ENCODE peak calls at places on chromosomes 13 and 19, in eight cellular contexts. S is BJ, E is fibroblast of lung, Y is psoas muscle, G is astrocyte of the spinal cord, N is keratinocyte, L is A549, M is DND-41. B is an unnamed sample.

GRCh38 chr13:99992912-99993311 is 11.3 kb downstream of the ZIC2 start:
- DNase-seq in S (no peak), E (no peak), Y (no peak), G (peak), N (no peak), L (no peak), M (no peak), B (peak)

GRCh38 chr13:25375727-25376358 is 4.1 kb downstream of the ATP8A2 start:
- DNase-seq in S (no peak), E (peak), Y (no peak), G (peak), N (no peak), L (peak), M (peak), B (peak)

GRCh38 chr13:99980201-99981114 is 1.1 kb upstream of the ZIC2 start:
- DNase-seq in S (no peak), E (peak), Y (peak), G (peak), N (no peak), L (peak), M (peak), B (no peak)

GRCh38 chr19:39823693-39824092 is 10.3 kb downstream of the DYRK1B start:
- DNase-seq in S (no peak), E (peak), Y (no peak), G (no peak), N (no peak), L (no peak), M (no peak), B (no peak)

GRCh38 chr19:38277969-38278680 is 13.8 kb downstream of the SPINT2 start:
- DNase-seq in S (peak), E (peak), Y (no peak), G (no peak), N (no peak), L (no peak), M (no peak), B (no peak)

GRCh38 chr19:38655148-38655824 is 7.8 kb downstream of the ACTN4 start:
- DNase-seq in S (no peak), E (no peak), Y (no peak), G (no peak), N (no peak), L (no peak), M (no peak), B (no peak)

GRCh38 chr13:114015608-114016295 is 41.9 kb upstream of the C13orf46 start:
- DNase-seq in S (peak), E (peak), Y (peak), G (no peak), N (peak), L (no peak), M (no peak), B (no peak)

GRCh38 chr13:114200673-114201005 is 21.6 kb downstream of the CFAP97D2 start:
- DNase-seq in S (no peak), E (peak), Y (no peak), G (peak), N (no peak), L (no peak), M (no peak), B (no peak)

GRCh38 chr13:111951982-111952565 is 114.9 kb upstream of the SOX1 start:
- DNase-seq in S (no peak), E (no peak), Y (no peak), G (no peak), N (no peak), L (no peak), M (no peak), B (no peak)

GRCh38 chr13:53953205-53953604 is 924.6 kb downstream of the OLFM4 start:
- DNase-seq in S (no peak), E (no peak), Y (no peak), G (no peak), N (no peak), L (no peak), M (no peak), B (no peak)

GRCh38 chr13:109789262-109789661 is 2.9 kb upstream of the IRS2 start:
- DNase-seq in S (no peak), E (no peak), Y (no peak), G (no peak), N (no peak), L (no peak), M (no peak), B (no peak)

GRCh38 chr13:24500977-24501376 is 11.6 kb downstream of the PARP4 start:
- DNase-seq in S (no peak), E (peak), Y (no peak), G (peak), N (peak), L (peak), M (no peak), B (no peak)

GRCh38 chr19:49349567-49349966 is 12.6 kb downstream of the TEAD2 start:
- DNase-seq in S (no peak), E (no peak), Y (no peak), G (no peak), N (no peak), L (no peak), M (no peak), B (no peak)

GRCh38 chr19:4759388-4760284 is 31.9 kb upstream of the FEM1A start:
- DNase-seq in S (peak), E (peak), Y (peak), G (peak), N (no peak), L (peak), M (no peak), B (peak)

GRCh38 chr13:44660050-44660449 is 83.9 kb upstream of the TSC22D1 start:
- DNase-seq in S (no peak), E (no peak), Y (no peak), G (no peak), N (peak), L (no peak), M (no peak), B (no peak)

DNA sequence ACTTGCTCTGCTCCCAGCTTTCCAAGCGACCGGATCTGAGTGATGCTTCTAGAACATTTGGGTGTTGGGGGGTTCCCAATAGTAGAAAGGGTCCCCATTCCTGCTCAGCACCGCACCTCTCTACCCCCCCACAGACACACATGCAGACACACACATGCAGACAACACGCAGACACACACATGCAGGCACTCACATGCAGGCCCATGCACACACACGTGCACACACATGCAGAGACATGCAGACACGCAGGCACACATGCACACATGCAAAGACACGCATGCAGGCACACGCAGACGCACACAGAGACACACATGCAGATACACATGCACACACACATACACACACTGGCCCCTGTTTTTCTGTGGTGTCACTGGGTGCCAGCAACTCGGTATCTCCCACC is 23.8 kb downstream of the ONECUT3 start:
- DNase-seq in S (no peak), E (no peak), Y (no peak), G (no peak), N (no peak), L (no peak), M (no peak), B (no peak)
- H3K4me3 ChIP-seq in S (no peak), E (no peak), Y (no peak), G (no peak), N (no peak), L (no peak), M (no peak), B (no peak)

DNA sequence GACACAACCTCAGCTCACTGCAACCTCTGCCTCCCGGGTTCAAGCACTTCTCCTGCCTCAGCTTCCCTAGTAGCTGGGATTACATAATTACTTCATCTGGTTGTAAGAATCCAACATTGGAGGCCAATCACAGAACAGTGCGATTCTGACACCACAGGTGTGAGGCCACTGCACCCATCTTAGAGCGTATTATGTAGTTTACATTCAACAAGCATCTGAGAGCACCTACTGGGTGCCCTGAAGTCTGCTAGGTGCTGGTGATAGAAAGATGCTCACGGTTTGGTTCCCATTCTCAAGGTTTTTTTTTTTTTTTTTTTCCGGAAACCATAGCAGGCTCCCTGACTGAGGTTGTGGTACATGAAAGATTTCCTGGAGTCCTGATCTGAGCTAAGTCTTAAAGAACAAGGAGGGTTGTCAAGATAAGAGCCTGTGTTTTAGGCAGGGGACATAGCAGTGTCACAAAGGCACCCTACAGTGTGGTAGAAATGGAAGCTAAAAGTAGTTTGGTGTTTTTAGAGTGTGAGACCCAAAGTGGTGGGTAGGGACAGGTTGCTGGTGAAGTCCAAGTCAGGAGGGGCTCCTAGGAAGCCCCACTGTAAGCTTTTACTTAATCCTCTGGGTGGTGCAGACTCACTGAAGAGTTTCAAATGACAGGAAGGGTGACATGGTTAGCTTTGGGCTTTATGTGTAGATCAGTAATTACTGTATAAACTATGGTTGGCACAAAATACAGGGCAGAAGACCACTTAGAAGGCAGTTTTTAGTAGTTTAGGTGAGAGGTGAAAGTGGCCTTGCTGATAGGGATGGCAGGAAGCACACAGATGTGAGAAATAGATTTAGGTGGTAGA is 15.2 kb downstream of the SAE1 start:
- DNase-seq in S (no peak), E (no peak), Y (no peak), G (no peak), N (no peak), L (no peak), M (no peak), B (no peak)
- H3K4me3 ChIP-seq in S (no peak), E (no peak), Y (no peak), G (no peak), N (no peak), L (no peak), M (no peak), B (no peak)

DNA sequence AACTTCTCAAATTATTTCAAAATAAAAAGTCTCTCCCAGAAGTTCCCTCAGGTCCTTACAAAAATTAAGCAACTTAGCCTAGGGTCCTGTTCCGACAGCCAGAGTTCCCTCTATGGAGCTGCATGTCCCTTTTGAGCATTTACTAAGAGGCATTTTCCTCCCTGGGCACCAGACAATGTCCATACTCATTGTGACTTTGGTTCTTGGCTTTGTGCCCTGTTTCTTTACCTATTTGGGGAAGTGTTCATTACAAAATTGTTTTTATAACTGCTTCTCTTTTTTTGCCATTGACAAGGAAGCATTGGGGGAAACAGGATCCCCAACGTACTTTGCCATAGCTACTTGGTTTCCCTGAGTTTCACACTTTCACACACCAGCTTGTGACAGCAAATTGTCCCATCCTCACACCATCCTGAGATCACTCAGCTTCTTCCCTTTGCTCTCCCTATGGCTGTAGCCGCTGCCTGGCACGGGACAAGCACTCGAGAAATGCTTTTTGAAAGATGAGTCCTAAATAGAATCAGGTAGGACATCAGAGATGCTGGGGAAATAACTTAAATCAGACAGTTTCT is 81.1 kb upstream of the SIAH3 start:
- DNase-seq in S (no peak), E (no peak), Y (no peak), G (no peak), N (no peak), L (no peak), M (no peak), B (no peak)
- H3K4me3 ChIP-seq in S (no peak), E (no peak), Y (no peak), G (no peak), N (no peak), L (no peak), M (no peak), B (no peak)

DNA sequence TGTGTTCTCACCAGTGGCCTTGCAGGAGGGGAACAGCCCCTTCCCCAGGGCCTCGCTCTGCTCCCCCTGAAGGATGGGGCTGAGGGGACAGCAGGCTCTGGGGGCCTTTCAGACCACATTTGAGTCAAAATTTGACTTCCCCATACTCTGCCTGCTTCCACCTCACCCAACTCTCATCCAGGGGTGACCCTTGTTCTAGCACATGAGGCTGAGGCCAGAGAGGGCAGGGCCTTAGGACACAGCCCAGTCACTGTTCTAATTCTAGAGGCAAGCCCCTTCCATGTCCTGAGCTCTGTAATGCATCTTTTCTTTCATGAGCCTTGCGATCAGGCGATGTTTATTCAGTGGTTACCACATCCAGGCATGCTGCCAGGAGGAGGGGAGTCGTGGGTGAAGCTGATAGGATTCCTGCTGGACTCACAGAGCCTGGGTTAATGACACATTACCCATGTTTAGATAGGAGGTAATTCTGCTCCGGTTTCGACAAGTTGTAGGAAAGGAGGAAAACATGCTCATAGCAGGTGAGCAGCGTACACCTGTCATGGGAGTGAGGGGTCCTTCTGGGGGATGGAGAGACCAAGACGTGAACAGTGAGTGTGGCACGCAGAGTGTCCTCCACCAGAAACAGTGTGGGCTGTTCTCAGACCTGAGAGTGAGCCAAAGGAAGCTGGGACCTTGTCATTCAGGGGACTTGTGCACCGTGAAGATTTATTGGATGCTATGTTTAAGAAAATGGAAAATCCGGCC is 9.3 kb downstream of the RPS9 start:
- DNase-seq in S (peak), E (peak), Y (peak), G (peak), N (no peak), L (peak), M (peak), B (peak)
- H3K4me3 ChIP-seq in S (no peak), E (no peak), Y (no peak), G (no peak), N (no peak), L (peak), M (no peak), B (no peak)

GRCh38 chr13:73074101-73074500 is 15.3 kb downstream of the KLF5 start:
- DNase-seq in S (no peak), E (no peak), Y (no peak), G (no peak), N (no peak), L (no peak), M (no peak), B (no peak)

GRCh38 chr13:73070451-73070850 is 11.6 kb downstream of the KLF5 start:
- DNase-seq in S (no peak), E (no peak), Y (no peak), G (no peak), N (no peak), L (no peak), M (no peak), B (no peak)

GRCh38 chr13:73075546-73075945 is 16.7 kb downstream of the KLF5 start:
- DNase-seq in S (no peak), E (no peak), Y (no peak), G (no peak), N (no peak), L (no peak), M (no peak), B (no peak)

GRCh38 chr13:73073050-73073449 is 14.2 kb downstream of the KLF5 start:
- DNase-seq in S (no peak), E (no peak), Y (no peak), G (no peak), N (no peak), L (no peak), M (no peak), B (no peak)

GRCh38 chr13:73072501-73072900 is 13.7 kb downstream of the KLF5 start:
- DNase-seq in S (no peak), E (no peak), Y (no peak), G (no peak), N (no peak), L (no peak), M (no peak), B (no peak)
- H3K4me3 ChIP-seq in S (no peak), E (no peak), Y (no peak), G (no peak), N (no peak), L (peak), M (no peak), B (no peak)

GRCh38 chr19:35037716-35038622 is 3.6 kb upstream of the HPN start:
- DNase-seq in S (no peak), E (no peak), Y (peak), G (no peak), N (no peak), L (no peak), M (no peak), B (no peak)
- H3K4me3 ChIP-seq in S (no peak), E (no peak), Y (peak), G (no peak), N (no peak), L (no peak), M (no peak), B (no peak)

GRCh38 chr19:17404015-17404414 is 1.4 kb downstream of the BST2 start:
- DNase-seq in S (no peak), E (no peak), Y (no peak), G (no peak), N (no peak), L (no peak), M (no peak), B (no peak)
- H3K4me3 ChIP-seq in S (no peak), E (no peak), Y (peak), G (no peak), N (no peak), L (no peak), M (peak), B (no peak)